ENCODE peak calls at places on chromosomes 2 and 18, in four cellular contexts. P is left lung, A is HS-5, I is M059J. Z is an unnamed sample.

GRCh38 chr18:67386028-67386427 is 130.5 kb downstream of the DSEL start:
- DNase-seq in P (no peak), I (peak), A (no peak), Z (peak)

GRCh38 chr2:116719841-116720240 is 1094.7 kb upstream of the DDX18 start:
- DNase-seq in I (peak), P (no peak), A (no peak), Z (peak)

GRCh38 chr18:79395761-79396404 is at the start of gene NFATC1:
- DNase-seq in A (no peak), P (peak), I (peak), Z (peak)

GRCh38 chr2:73746015-73746876 is 9.1 kb upstream of the TPRKB start:
- DNase-seq in I (no peak), A (no peak), P (no peak), Z (no peak)

GRCh38 chr2:220243571-220243970 is 616.1 kb downstream of the SLC4A3 start:
- DNase-seq in P (no peak), A (no peak), I (peak), Z (peak)

GRCh38 chr2:37920570-37920969 is 4.5 kb upstream of the RMDN2 start:
- DNase-seq in I (peak), P (no peak), A (no peak), Z (peak)

GRCh38 chr18:73758446-73758845 is 389.2 kb downstream of the FBXO15 start:
- DNase-seq in A (no peak), I (peak), P (no peak), Z (no peak)

GRCh38 chr2:241463276-241464135 is 44.9 kb downstream of the STK25 start:
- DNase-seq in I (no peak), A (no peak), P (no peak), Z (no peak)

GRCh38 chr18:58362027-58362575 is 266.8 kb downstream of the ALPK2 start:
- DNase-seq in A (peak), P (no peak), I (peak), Z (peak)

GRCh38 chr2:181752301-181752700 is 72.0 kb upstream of the NEUROD1 start:
- DNase-seq in A (no peak), I (peak), P (no peak), Z (peak)